ENCODE peak calls at places on chromosomes 5 and 9, in eight cellular contexts. G is dermis microvascular lymphatic vessel endothelial cell; W is HuH-7; J is ascending aorta; A is stimulated activated CD8-positive, alpha-beta memory T cell treated with anti-CD3 and anti-CD28 coated beads, Interleukin-4, amount 100 ng/mL, for 4 hours; P is NCI-H187 treated with DMSO at 0.1 percent for 48 hours; F is RWPE1; I is iPS-NIHi11. M is an unnamed sample.

GRCh38 chr5:55920784-55921183 is 69.6 kb downstream of the IL31RA start:
- DNase-seq in G (peak), W (no peak), J (no peak), A (no peak), P (no peak), F (no peak), I (no peak), M (peak)

GRCh38 chr5:75046366-75047142 is 5.8 kb downstream of the GCNT4 start:
- DNase-seq in G (no peak), W (no peak), J (no peak), A (no peak), P (no peak), F (no peak), I (no peak), M (no peak)

GRCh38 chr9:14395300-14396082 is 81.5 kb upstream of the NFIB start:
- DNase-seq in G (peak), W (no peak), J (no peak), A (no peak), P (no peak), F (no peak), I (no peak), M (no peak)

GRCh38 chr5:155934964-155935363 is 392.0 kb upstream of the SGCD start:
- DNase-seq in G (no peak), W (no peak), J (no peak), A (no peak), P (no peak), F (no peak), I (no peak), M (no peak)

GRCh38 chr5:169867347-169867746 is 112.9 kb downstream of the INSYN2B start:
- DNase-seq in G (no peak), W (no peak), J (no peak), A (no peak), P (no peak), F (no peak), I (no peak), M (no peak)

GRCh38 chr5:174378116-174378874 is 332.8 kb downstream of the NSG2 start:
- DNase-seq in G (no peak), W (no peak), J (no peak), A (no peak), P (no peak), F (peak), I (no peak), M (no peak)

GRCh38 chr5:66829826-66830225 is 233.6 kb downstream of the MAST4 start:
- DNase-seq in G (peak), W (no peak), J (no peak), A (no peak), P (no peak), F (peak), I (no peak), M (peak)

GRCh38 chr9:89663264-89663970 is 58.6 kb downstream of the GADD45G start:
- DNase-seq in G (no peak), W (no peak), J (no peak), A (no peak), P (no peak), F (no peak), I (no peak), M (no peak)

GRCh38 chr5:54275361-54275760 is 35.0 kb downstream of the ARL15 start:
- DNase-seq in G (no peak), W (no peak), J (no peak), A (no peak), P (no peak), F (no peak), I (no peak), M (no peak)

GRCh38 chr5:153632748-153633290 is 142.3 kb downstream of the GRIA1 start:
- DNase-seq in G (no peak), W (no peak), J (no peak), A (no peak), P (no peak), F (peak), I (no peak), M (peak)

GRCh38 chr9:5749306-5749705 is 83.6 kb downstream of the ERMP1 start:
- DNase-seq in G (no peak), W (no peak), J (no peak), A (no peak), P (no peak), F (no peak), I (no peak), M (no peak)

GRCh38 chr9:77827104-77827784 is 179.1 kb upstream of the GNA14 start:
- DNase-seq in G (no peak), W (peak), J (no peak), A (no peak), P (no peak), F (no peak), I (no peak), M (no peak)

GRCh38 chr9:98342819-98343208 is 87.4 kb upstream of the TBC1D2 start:
- DNase-seq in G (peak), W (no peak), J (no peak), A (no peak), P (no peak), F (no peak), I (no peak), M (no peak)

GRCh38 chr9:99919930-99920329 is 13.5 kb downstream of the STX17 start:
- DNase-seq in G (peak), W (no peak), J (no peak), A (no peak), P (no peak), F (no peak), I (no peak), M (no peak)

GRCh38 chr5:54876-55569 is 36.9 kb upstream of the PLEKHG4B start:
- DNase-seq in G (no peak), W (no peak), J (no peak), A (no peak), P (no peak), F (no peak), I (no peak), M (no peak)

GRCh38 chr5:123450641-123451421 is 27.6 kb upstream of the CEP120 start:
- DNase-seq in G (peak), W (no peak), J (no peak), A (no peak), P (no peak), F (peak), I (no peak), M (peak)

GRCh38 chr5:3297852-3298251 is 297.8 kb upstream of the IRX1 start:
- DNase-seq in G (no peak), W (no peak), J (no peak), A (no peak), P (no peak), F (no peak), I (no peak), M (no peak)

GRCh38 chr9:121009657-121010056 is 40.4 kb downstream of the C5 start:
- DNase-seq in G (no peak), W (no peak), J (no peak), A (no peak), P (no peak), F (no peak), I (no peak), M (no peak)

GRCh38 chr5:68529581-68529980 is 314.0 kb downstream of the PIK3R1 start:
- DNase-seq in G (peak), W (no peak), J (no peak), A (no peak), P (no peak), F (no peak), I (no peak), M (no peak)

GRCh38 chr5:31952034-31952433 is 222.1 kb downstream of the GOLPH3 start:
- DNase-seq in G (no peak), W (no peak), J (no peak), A (no peak), P (no peak), F (no peak), I (no peak), M (no peak)

GRCh38 chr5:110441035-110441434 is 285.4 kb downstream of the TMEM232 start:
- DNase-seq in G (no peak), W (peak), J (no peak), A (no peak), P (no peak), F (peak), I (peak), M (peak)

GRCh38 chr5:180047667-180048066 is 23.9 kb downstream of the RNF130 start:
- DNase-seq in G (peak), W (no peak), J (no peak), A (no peak), P (no peak), F (no peak), I (no peak), M (no peak)

GRCh38 chr5:43386960-43387362 is 25.2 kb downstream of the CCL28 start:
- DNase-seq in G (no peak), W (no peak), J (no peak), A (no peak), P (no peak), F (peak), I (no peak), M (peak)

GRCh38 chr9:112338561-112338960 is 5.1 kb upstream of the PTBP3 start:
- DNase-seq in G (no peak), W (no peak), J (no peak), A (no peak), P (no peak), F (peak), I (no peak), M (peak)

GRCh38 chr9:108761530-108762347 is 94.0 kb downstream of the ACTL7B start:
- DNase-seq in G (peak), W (peak), J (no peak), A (no peak), P (no peak), F (peak), I (peak), M (peak)

GRCh38 chr5:11973469-11973868 is 69.2 kb upstream of the CTNND2 start:
- DNase-seq in G (no peak), W (no peak), J (no peak), A (no peak), P (no peak), F (peak), I (no peak), M (peak)

GRCh38 chr5:53425598-53426516 is 54.6 kb upstream of the FST start:
- DNase-seq in G (peak), W (peak), J (no peak), A (no peak), P (no peak), F (peak), I (peak), M (peak)

GRCh38 chr5:40623480-40624420 is 56.0 kb upstream of the PTGER4 start:
- DNase-seq in G (no peak), W (no peak), J (no peak), A (no peak), P (no peak), F (no peak), I (no peak), M (no peak)

GRCh38 chr5:135559342-135559741 is 19.4 kb downstream of the CXCL14 start:
- DNase-seq in G (peak), W (no peak), J (no peak), A (no peak), P (no peak), F (peak), I (peak), M (peak)

GRCh38 chr9:122084276-122084675 is 8.8 kb downstream of the TTLL11 start:
- DNase-seq in G (no peak), W (no peak), J (no peak), A (no peak), P (no peak), F (no peak), I (no peak), M (no peak)

GRCh38 chr9:80501635-80502034 is 929.9 kb downstream of the TLE4 start:
- DNase-seq in G (no peak), W (no peak), J (no peak), A (no peak), P (no peak), F (no peak), I (no peak), M (peak)

GRCh38 chr9:4865685-4866084 is 72.9 kb downstream of the RCL1 start:
- DNase-seq in G (no peak), W (no peak), J (no peak), A (no peak), P (no peak), F (no peak), I (no peak), M (no peak)

GRCh38 chr5:89981006-89981405 is 428.6 kb downstream of the CETN3 start:
- DNase-seq in G (no peak), W (no peak), J (no peak), A (no peak), P (no peak), F (no peak), I (no peak), M (no peak)

GRCh38 chr5:175921066-175921730 is 46.9 kb downstream of the THOC3 start:
- DNase-seq in G (no peak), W (no peak), J (no peak), A (no peak), P (no peak), F (no peak), I (no peak), M (no peak)

GRCh38 chr9:127030814-127031740 is 91.4 kb downstream of the ANGPTL2 start:
- DNase-seq in G (no peak), W (no peak), J (no peak), A (no peak), P (no peak), F (no peak), I (no peak), M (no peak)